ENCODE peak calls at places on chromosome 21, in seven cellular contexts. One of them, this sample, is unnamed.

GRCh38 chr21:42491328-42491727 is 4.7 kb downstream of the RSPH1 start:
- DNase-seq in fibroblast of mammary gland: no peak
- DNase-seq in Calu3: no peak
- DNase-seq in breast epithelium: no peak
- DNase-seq in lower lobe of right lung: no peak
- DNase-seq in RWPE1: no peak
- DNase-seq in heart left ventricle: no peak
- DNase-seq in this sample: no peak

GRCh38 chr21:38126677-38127271 is 130.0 kb upstream of the KCNJ15 start:
- DNase-seq in fibroblast of mammary gland: peak
- DNase-seq in Calu3: peak
- DNase-seq in breast epithelium: peak
- DNase-seq in lower lobe of right lung: peak
- DNase-seq in RWPE1: peak
- DNase-seq in heart left ventricle: peak
- DNase-seq in this sample: no peak

GRCh38 chr21:42061195-42061865 is 9.8 kb upstream of the UMODL1 start:
- DNase-seq in fibroblast of mammary gland: no peak
- DNase-seq in Calu3: no peak
- DNase-seq in breast epithelium: no peak
- DNase-seq in lower lobe of right lung: peak
- DNase-seq in RWPE1: no peak
- DNase-seq in heart left ventricle: peak
- DNase-seq in this sample: no peak

GRCh38 chr21:31576428-31576827 is 83.1 kb upstream of the SOD1 start:
- DNase-seq in fibroblast of mammary gland: peak
- DNase-seq in Calu3: no peak
- DNase-seq in breast epithelium: no peak
- DNase-seq in lower lobe of right lung: no peak
- DNase-seq in RWPE1: peak
- DNase-seq in heart left ventricle: no peak
- DNase-seq in this sample: no peak

GRCh38 chr21:38383411-38384245 is 114.6 kb downstream of the ERG start:
- DNase-seq in fibroblast of mammary gland: no peak
- DNase-seq in Calu3: no peak
- DNase-seq in breast epithelium: no peak
- DNase-seq in lower lobe of right lung: no peak
- DNase-seq in RWPE1: no peak
- DNase-seq in heart left ventricle: no peak
- DNase-seq in this sample: no peak

GRCh38 chr21:34031835-34032370 is 41.5 kb upstream of the MRPS6 start:
- DNase-seq in fibroblast of mammary gland: no peak
- DNase-seq in Calu3: no peak
- DNase-seq in breast epithelium: no peak
- DNase-seq in lower lobe of right lung: no peak
- DNase-seq in RWPE1: no peak
- DNase-seq in heart left ventricle: no peak
- DNase-seq in this sample: no peak

GRCh38 chr21:46295996-46296752 is 10.0 kb downstream of the YBEY start:
- DNase-seq in fibroblast of mammary gland: peak
- DNase-seq in Calu3: no peak
- DNase-seq in breast epithelium: peak
- DNase-seq in lower lobe of right lung: peak
- DNase-seq in RWPE1: no peak
- DNase-seq in heart left ventricle: peak
- DNase-seq in this sample: peak

GRCh38 chr21:46366091-46366490 is 42.1 kb downstream of the PCNT start:
- DNase-seq in fibroblast of mammary gland: no peak
- DNase-seq in Calu3: no peak
- DNase-seq in breast epithelium: no peak
- DNase-seq in lower lobe of right lung: no peak
- DNase-seq in RWPE1: no peak
- DNase-seq in heart left ventricle: no peak
- DNase-seq in this sample: no peak

GRCh38 chr21:32516729-32517649 is 68.3 kb downstream of the TCP10L start:
- DNase-seq in fibroblast of mammary gland: peak
- DNase-seq in Calu3: no peak
- DNase-seq in breast epithelium: no peak
- DNase-seq in lower lobe of right lung: no peak
- DNase-seq in RWPE1: peak
- DNase-seq in heart left ventricle: no peak
- DNase-seq in this sample: no peak

GRCh38 chr21:46146856-46147255 is 8.5 kb downstream of the FTCD start:
- DNase-seq in fibroblast of mammary gland: no peak
- DNase-seq in Calu3: no peak
- DNase-seq in breast epithelium: no peak
- DNase-seq in lower lobe of right lung: no peak
- DNase-seq in RWPE1: no peak
- DNase-seq in heart left ventricle: peak
- DNase-seq in this sample: no peak

GRCh38 chr21:38165466-38166213 is 91.2 kb upstream of the KCNJ15 start:
- DNase-seq in fibroblast of mammary gland: peak
- DNase-seq in Calu3: no peak
- DNase-seq in breast epithelium: no peak
- DNase-seq in lower lobe of right lung: no peak
- DNase-seq in RWPE1: no peak
- DNase-seq in heart left ventricle: no peak
- DNase-seq in this sample: no peak

GRCh38 chr21:41957991-41958766 is 4.4 kb upstream of the C2CD2 start:
- DNase-seq in fibroblast of mammary gland: peak
- DNase-seq in Calu3: peak
- DNase-seq in breast epithelium: peak
- DNase-seq in lower lobe of right lung: no peak
- DNase-seq in RWPE1: peak
- DNase-seq in heart left ventricle: peak
- DNase-seq in this sample: no peak

GRCh38 chr21:45148316-45149000 is 74.1 kb downstream of the ADARB1 start:
- DNase-seq in fibroblast of mammary gland: no peak
- DNase-seq in Calu3: no peak
- DNase-seq in breast epithelium: peak
- DNase-seq in lower lobe of right lung: no peak
- DNase-seq in RWPE1: no peak
- DNase-seq in heart left ventricle: no peak
- DNase-seq in this sample: peak

GRCh38 chr21:25901580-25901979 is 166.8 kb downstream of the GABPA start:
- DNase-seq in fibroblast of mammary gland: peak
- DNase-seq in Calu3: no peak
- DNase-seq in breast epithelium: no peak
- DNase-seq in lower lobe of right lung: no peak
- DNase-seq in RWPE1: no peak
- DNase-seq in heart left ventricle: no peak
- DNase-seq in this sample: no peak

GRCh38 chr21:45570826-45571601 is 28.8 kb upstream of the SLC19A1 start:
- DNase-seq in fibroblast of mammary gland: peak
- DNase-seq in Calu3: no peak
- DNase-seq in breast epithelium: no peak
- DNase-seq in lower lobe of right lung: peak
- DNase-seq in RWPE1: no peak
- DNase-seq in heart left ventricle: no peak
- DNase-seq in this sample: peak

GRCh38 chr21:42386034-42386591 is 9.7 kb downstream of the TMPRSS3 start:
- DNase-seq in fibroblast of mammary gland: no peak
- DNase-seq in Calu3: no peak
- DNase-seq in breast epithelium: no peak
- DNase-seq in lower lobe of right lung: no peak
- DNase-seq in RWPE1: no peak
- DNase-seq in heart left ventricle: no peak
- DNase-seq in this sample: no peak

GRCh38 chr21:45104560-45104959 is 30.2 kb downstream of the ADARB1 start:
- DNase-seq in fibroblast of mammary gland: no peak
- DNase-seq in Calu3: peak
- DNase-seq in breast epithelium: no peak
- DNase-seq in lower lobe of right lung: no peak
- DNase-seq in RWPE1: peak
- DNase-seq in heart left ventricle: no peak
- DNase-seq in this sample: no peak

GRCh38 chr21:45544449-45545235 is 2.4 kb upstream of the SLC19A1 start:
- DNase-seq in fibroblast of mammary gland: no peak
- DNase-seq in Calu3: no peak
- DNase-seq in breast epithelium: no peak
- DNase-seq in lower lobe of right lung: peak
- DNase-seq in RWPE1: no peak
- DNase-seq in heart left ventricle: peak
- DNase-seq in this sample: peak

GRCh38 chr21:41402796-41403195 is 23.2 kb upstream of the MX1 start:
- DNase-seq in fibroblast of mammary gland: no peak
- DNase-seq in Calu3: no peak
- DNase-seq in breast epithelium: no peak
- DNase-seq in lower lobe of right lung: no peak
- DNase-seq in RWPE1: no peak
- DNase-seq in heart left ventricle: no peak
- DNase-seq in this sample: peak

GRCh38 chr21:39712976-39713375 is 32.0 kb upstream of the IGSF5 start:
- DNase-seq in fibroblast of mammary gland: no peak
- DNase-seq in Calu3: peak
- DNase-seq in breast epithelium: no peak
- DNase-seq in lower lobe of right lung: no peak
- DNase-seq in RWPE1: no peak
- DNase-seq in heart left ventricle: no peak
- DNase-seq in this sample: peak
- TF ChIP-seq CTCF in fibroblast of mammary gland: no peak
- TF ChIP-seq CTCF in Calu3: no peak
- TF ChIP-seq CTCF in breast epithelium: no peak
- TF ChIP-seq CTCF in lower lobe of right lung: no peak
- TF ChIP-seq CTCF in RWPE1: no peak
- TF ChIP-seq CTCF in heart left ventricle: no peak
- TF ChIP-seq CTCF in this sample: no peak

GRCh38 chr21:43758132-43758619 is 17.9 kb downstream of the CSTB start:
- DNase-seq in fibroblast of mammary gland: peak
- DNase-seq in Calu3: no peak
- DNase-seq in breast epithelium: peak
- DNase-seq in lower lobe of right lung: no peak
- DNase-seq in RWPE1: no peak
- DNase-seq in heart left ventricle: no peak
- DNase-seq in this sample: no peak

GRCh38 chr21:43758811-43759210 is 17.3 kb downstream of the CSTB start:
- DNase-seq in fibroblast of mammary gland: no peak
- DNase-seq in Calu3: no peak
- DNase-seq in breast epithelium: no peak
- DNase-seq in lower lobe of right lung: no peak
- DNase-seq in RWPE1: no peak
- DNase-seq in heart left ventricle: no peak
- DNase-seq in this sample: no peak

GRCh38 chr21:43755820-43756594 is 20.1 kb downstream of the CSTB start:
- DNase-seq in fibroblast of mammary gland: no peak
- DNase-seq in Calu3: no peak
- DNase-seq in breast epithelium: no peak
- DNase-seq in lower lobe of right lung: no peak
- DNase-seq in RWPE1: no peak
- DNase-seq in heart left ventricle: no peak
- DNase-seq in this sample: no peak

GRCh38 chr21:43759651-43760050 is 16.5 kb downstream of the CSTB start:
- DNase-seq in fibroblast of mammary gland: no peak
- DNase-seq in Calu3: no peak
- DNase-seq in breast epithelium: no peak
- DNase-seq in lower lobe of right lung: no peak
- DNase-seq in RWPE1: no peak
- DNase-seq in heart left ventricle: no peak
- DNase-seq in this sample: no peak

DNA sequence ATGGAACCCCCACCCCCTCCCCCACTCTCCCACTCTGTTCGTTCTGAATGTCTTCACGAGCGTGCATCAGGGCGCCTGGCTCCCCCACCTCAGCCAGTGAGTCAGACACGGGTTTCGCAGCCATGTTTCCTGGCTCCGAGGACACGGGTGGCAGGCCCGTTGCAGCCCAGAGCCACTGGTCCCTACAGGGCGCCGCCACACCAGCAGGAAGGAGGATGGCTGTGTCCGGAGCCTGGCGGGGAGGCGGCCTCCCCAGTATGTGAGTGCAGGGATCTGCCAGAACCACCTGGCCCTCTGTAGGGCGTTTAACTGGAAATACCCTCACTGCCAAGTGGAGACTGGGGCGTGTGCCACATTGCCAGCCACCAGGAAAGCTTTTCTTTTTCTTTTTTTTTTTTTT is 18.5 kb downstream of the CSTB start:
- DNase-seq in fibroblast of mammary gland: no peak
- DNase-seq in Calu3: no peak
- DNase-seq in breast epithelium: no peak
- DNase-seq in lower lobe of right lung: peak
- DNase-seq in RWPE1: no peak
- DNase-seq in heart left ventricle: no peak
- DNase-seq in this sample: no peak
- TF ChIP-seq CTCF in fibroblast of mammary gland: no peak
- TF ChIP-seq CTCF in Calu3: no peak
- TF ChIP-seq CTCF in breast epithelium: no peak
- TF ChIP-seq CTCF in lower lobe of right lung: no peak
- TF ChIP-seq CTCF in RWPE1: no peak
- TF ChIP-seq CTCF in heart left ventricle: no peak
- TF ChIP-seq CTCF in this sample: no peak

DNA sequence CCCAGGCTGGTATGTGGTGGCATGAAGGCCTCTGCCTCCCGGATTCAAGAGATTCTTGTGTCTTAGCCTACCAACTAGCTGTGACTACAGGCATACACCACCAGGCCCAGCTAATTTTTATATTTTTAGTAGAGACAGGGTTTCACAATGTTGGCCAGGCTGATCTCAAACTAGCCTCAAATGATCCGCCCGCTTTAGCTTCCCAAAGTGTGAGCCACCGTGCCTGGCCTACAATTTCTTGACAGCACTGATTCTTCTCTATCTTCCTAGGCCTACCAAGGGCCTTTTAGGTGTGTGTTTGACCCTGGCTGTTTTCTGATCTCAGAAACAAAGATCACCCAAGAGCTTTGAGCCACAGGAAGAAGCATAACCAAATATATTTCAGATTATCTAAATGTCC is 540.8 kb upstream of the ADAMTS5 start:
- DNase-seq in fibroblast of mammary gland: no peak
- DNase-seq in Calu3: no peak
- DNase-seq in breast epithelium: no peak
- DNase-seq in lower lobe of right lung: no peak
- DNase-seq in RWPE1: no peak
- DNase-seq in heart left ventricle: no peak
- DNase-seq in this sample: no peak
- TF ChIP-seq CTCF in fibroblast of mammary gland: no peak
- TF ChIP-seq CTCF in Calu3: no peak
- TF ChIP-seq CTCF in breast epithelium: no peak
- TF ChIP-seq CTCF in lower lobe of right lung: no peak
- TF ChIP-seq CTCF in RWPE1: no peak
- TF ChIP-seq CTCF in heart left ventricle: no peak
- TF ChIP-seq CTCF in this sample: no peak

DNA sequence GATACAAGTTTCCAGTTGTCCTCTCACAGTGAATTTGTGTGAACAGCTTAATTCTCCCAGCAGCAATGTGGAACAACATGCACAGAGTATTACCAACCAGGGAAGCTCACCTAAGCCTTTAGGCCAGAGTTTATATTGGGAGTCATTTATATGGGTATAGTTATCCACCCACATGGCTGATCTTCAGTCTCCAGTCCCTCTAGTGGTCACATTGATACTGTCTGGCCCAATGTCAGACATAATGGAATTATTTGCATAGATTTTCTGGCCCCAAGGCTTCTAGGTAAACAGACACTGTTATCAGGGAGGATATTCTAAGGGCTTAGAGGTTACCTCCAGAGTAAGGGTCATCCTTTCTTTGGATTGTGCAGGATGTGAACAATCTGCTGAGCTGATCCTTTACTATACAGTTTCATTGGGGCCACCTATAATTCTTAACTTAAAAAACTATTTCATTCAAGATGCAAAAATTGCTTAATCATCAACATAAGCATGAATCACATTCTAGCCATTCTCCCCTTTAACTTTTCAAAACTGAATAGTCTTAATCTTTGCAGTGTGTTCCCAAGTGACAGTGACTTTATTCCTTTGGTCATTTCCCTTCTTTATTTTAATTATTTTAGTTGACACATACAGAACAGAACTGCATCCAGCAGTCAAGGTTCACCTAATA is 210.9 kb downstream of the LTN1 start:
- DNase-seq in fibroblast of mammary gland: peak
- DNase-seq in Calu3: no peak
- DNase-seq in breast epithelium: no peak
- DNase-seq in lower lobe of right lung: no peak
- DNase-seq in RWPE1: peak
- DNase-seq in heart left ventricle: no peak
- DNase-seq in this sample: no peak
- TF ChIP-seq CTCF in fibroblast of mammary gland: peak
- TF ChIP-seq CTCF in Calu3: peak
- TF ChIP-seq CTCF in breast epithelium: no peak
- TF ChIP-seq CTCF in lower lobe of right lung: no peak
- TF ChIP-seq CTCF in RWPE1: peak
- TF ChIP-seq CTCF in heart left ventricle: peak
- TF ChIP-seq CTCF in this sample: no peak

This sample was measured in lower leg skin.